ENCODE peak calls at places on chromosomes 5 and 9, in eight cellular contexts. U, A, W, T, X, S, P and I are unnamed samples.

GRCh38 chr5:138542120-138542955 is 698 bp downstream of the ETF1 start:
- DNase-seq in U (no peak), A (no peak), W (no peak), T (no peak), X (peak), S (peak), P (no peak), I (no peak)

GRCh38 chr9:14993061-14993800 is 83.0 kb upstream of the FREM1 start:
- DNase-seq in U (peak), A (peak), W (no peak), T (no peak), X (peak), S (no peak), P (no peak), I (peak)

GRCh38 chr9:3746296-3747275 is 220.8 kb upstream of the RFX3 start:
- DNase-seq in U (peak), A (no peak), W (no peak), T (peak), X (no peak), S (peak), P (no peak), I (no peak)

GRCh38 chr9:124941689-124942561 is 1.0 kb upstream of the GOLGA1 start:
- DNase-seq in U (no peak), A (no peak), W (no peak), T (no peak), X (peak), S (peak), P (no peak), I (peak)

GRCh38 chr5:150159741-150160179 is 4.1 kb upstream of the PDGFRB start:
- DNase-seq in U (peak), A (no peak), W (no peak), T (no peak), X (no peak), S (peak), P (no peak), I (no peak)

GRCh38 chr5:142013734-142014495 is 1.1 kb upstream of the GNPDA1 start:
- DNase-seq in U (peak), A (no peak), W (no peak), T (peak), X (no peak), S (peak), P (no peak), I (peak)

GRCh38 chr5:122753500-122753899 is 21.4 kb upstream of the SNX2 start:
- DNase-seq in U (peak), A (no peak), W (no peak), T (no peak), X (no peak), S (no peak), P (no peak), I (no peak)

GRCh38 chr5:127290019-127290945 is at the start of gene MEGF10:
- DNase-seq in U (no peak), A (peak), W (no peak), T (no peak), X (no peak), S (peak), P (peak), I (no peak)

GRCh38 chr9:89352874-89353649 is 34.8 kb downstream of the SECISBP2 start:
- DNase-seq in U (no peak), A (no peak), W (no peak), T (no peak), X (no peak), S (no peak), P (no peak), I (no peak)

GRCh38 chr5:91586232-91586631 is 203.1 kb upstream of the ARRDC3 start:
- DNase-seq in U (no peak), A (no peak), W (no peak), T (no peak), X (no peak), S (no peak), P (no peak), I (no peak)

GRCh38 chr5:173753307-173754168 is 134.6 kb upstream of the CPEB4 start:
- DNase-seq in U (peak), A (no peak), W (no peak), T (no peak), X (no peak), S (no peak), P (no peak), I (peak)

GRCh38 chr5:134007581-134008256 is 2.9 kb upstream of the VDAC1 start:
- DNase-seq in U (no peak), A (no peak), W (no peak), T (no peak), X (no peak), S (no peak), P (no peak), I (no peak)

GRCh38 chr9:124594673-124595072 is 87.5 kb upstream of the NR5A1 start:
- DNase-seq in U (no peak), A (no peak), W (no peak), T (no peak), X (no peak), S (no peak), P (no peak), I (no peak)

GRCh38 chr9:38371495-38371894 is 21.0 kb upstream of the ALDH1B1 start:
- DNase-seq in U (no peak), A (no peak), W (no peak), T (no peak), X (no peak), S (peak), P (peak), I (peak)

GRCh38 chr5:134511796-134512660 is 13.4 kb upstream of the JADE2 start:
- DNase-seq in U (peak), A (no peak), W (no peak), T (no peak), X (no peak), S (peak), P (no peak), I (no peak)